ENCODE peak calls at places on chromosomes 7 and 10, in four cellular contexts. One of them, this sample, is unnamed.

GRCh38 chr10:114967071-114967470 is 29.1 kb downstream of the TRUB1 start:
- DNase-seq in PC-9: no peak
- DNase-seq in cardiac muscle cell: no peak
- DNase-seq in Peyer's patch: no peak
- DNase-seq in this sample: no peak

GRCh38 chr10:15715619-15716227 is 4.0 kb downstream of the ITGA8 start:
- DNase-seq in PC-9: no peak
- DNase-seq in cardiac muscle cell: peak; percentile 34
- DNase-seq in Peyer's patch: no peak
- DNase-seq in this sample: peak; percentile 32

GRCh38 chr7:136874393-136875032 is 6.1 kb downstream of the CHRM2 start:
- DNase-seq in PC-9: no peak
- DNase-seq in cardiac muscle cell: no peak
- DNase-seq in Peyer's patch: no peak
- DNase-seq in this sample: no peak

GRCh38 chr10:67607472-67607871 is 88.5 kb downstream of the CTNNA3 start:
- DNase-seq in PC-9: no peak
- DNase-seq in cardiac muscle cell: no peak
- DNase-seq in Peyer's patch: no peak
- DNase-seq in this sample: no peak

GRCh38 chr7:101631224-101631714 is 2.2 kb upstream of the MYL10 start:
- DNase-seq in PC-9: peak; percentile 53
- DNase-seq in cardiac muscle cell: no peak
- DNase-seq in Peyer's patch: no peak
- DNase-seq in this sample: no peak

GRCh38 chr10:103155485-103156085 is 37.5 kb downstream of the NT5C2 start:
- DNase-seq in PC-9: no peak
- DNase-seq in cardiac muscle cell: no peak
- DNase-seq in Peyer's patch: no peak
- DNase-seq in this sample: no peak

GRCh38 chr7:149664176-149664575 is 109.2 kb downstream of the ZNF467 start:
- DNase-seq in PC-9: no peak
- DNase-seq in cardiac muscle cell: no peak
- DNase-seq in Peyer's patch: no peak
- DNase-seq in this sample: no peak

GRCh38 chr7:114414151-114415053 is at the start of gene FOXP2:
- DNase-seq in PC-9: no peak
- DNase-seq in cardiac muscle cell: no peak
- DNase-seq in Peyer's patch: no peak
- DNase-seq in this sample: no peak

GRCh38 chr7:156545989-156546388 is 94.6 kb upstream of the RNF32 start:
- DNase-seq in PC-9: no peak
- DNase-seq in cardiac muscle cell: no peak
- DNase-seq in Peyer's patch: no peak
- DNase-seq in this sample: no peak

GRCh38 chr10:11673346-11674330 is 62.2 kb upstream of the USP6NL start:
- DNase-seq in PC-9: no peak
- DNase-seq in cardiac muscle cell: no peak
- DNase-seq in Peyer's patch: no peak
- DNase-seq in this sample: no peak

GRCh38 chr10:184911-185310 is 49.7 kb downstream of the ZMYND11 start:
- DNase-seq in PC-9: no peak
- DNase-seq in cardiac muscle cell: no peak
- DNase-seq in Peyer's patch: no peak
- DNase-seq in this sample: no peak

GRCh38 chr7:33716581-33717477 is 188.5 kb upstream of the BMPER start:
- DNase-seq in PC-9: peak; percentile 50
- DNase-seq in cardiac muscle cell: peak; percentile 71
- DNase-seq in Peyer's patch: no peak
- DNase-seq in this sample: peak; percentile 49

GRCh38 chr7:157905740-157906461 is 569.1 kb downstream of the DNAJB6 start:
- DNase-seq in PC-9: no peak
- DNase-seq in cardiac muscle cell: peak; percentile 2
- DNase-seq in Peyer's patch: no peak
- DNase-seq in this sample: no peak

GRCh38 chr7:114086491-114086905 is 167.7 kb upstream of the PPP1R3A start:
- DNase-seq in PC-9: no peak
- DNase-seq in cardiac muscle cell: peak; percentile 30
- DNase-seq in Peyer's patch: peak; percentile 79
- DNase-seq in this sample: no peak

GRCh38 chr7:35536396-35536826 is 158.5 kb downstream of the HERPUD2 start:
- DNase-seq in PC-9: no peak
- DNase-seq in cardiac muscle cell: no peak
- DNase-seq in Peyer's patch: no peak
- DNase-seq in this sample: no peak

GRCh38 chr7:100823534-100823933 is 3.8 kb downstream of the EPHB4 start:
- DNase-seq in PC-9: no peak
- DNase-seq in cardiac muscle cell: no peak
- DNase-seq in Peyer's patch: no peak
- DNase-seq in this sample: no peak

GRCh38 chr10:14271621-14272020 is 59.1 kb downstream of the FRMD4A start:
- DNase-seq in PC-9: no peak
- DNase-seq in cardiac muscle cell: no peak
- DNase-seq in Peyer's patch: no peak
- DNase-seq in this sample: no peak

GRCh38 chr10:59536151-59536550 is 173.5 kb downstream of the SLC16A9 start:
- DNase-seq in PC-9: no peak
- DNase-seq in cardiac muscle cell: no peak
- DNase-seq in Peyer's patch: no peak
- DNase-seq in this sample: no peak

GRCh38 chr10:127977368-127978009 is 70.6 kb downstream of the PTPRE start:
- DNase-seq in PC-9: peak; percentile 55
- DNase-seq in cardiac muscle cell: no peak
- DNase-seq in Peyer's patch: no peak
- DNase-seq in this sample: no peak

GRCh38 chr10:47318706-47319105 is 3.5 kb upstream of the GDF2 start:
- DNase-seq in PC-9: no peak
- DNase-seq in cardiac muscle cell: no peak
- DNase-seq in Peyer's patch: no peak
- DNase-seq in this sample: peak; percentile 38

GRCh38 chr7:96349572-96349971 is 27.7 kb upstream of the SLC25A13 start:
- DNase-seq in PC-9: no peak
- DNase-seq in cardiac muscle cell: no peak
- DNase-seq in Peyer's patch: peak; percentile 63
- DNase-seq in this sample: peak; percentile 41

GRCh38 chr10:28963539-28964221 is 286.4 kb downstream of the BAMBI start:
- DNase-seq in PC-9: no peak
- DNase-seq in cardiac muscle cell: no peak
- DNase-seq in Peyer's patch: no peak
- DNase-seq in this sample: no peak

GRCh38 chr10:31101123-31101522 is 69.5 kb upstream of the ZNF438 start:
- DNase-seq in PC-9: peak; percentile 88
- DNase-seq in cardiac muscle cell: no peak
- DNase-seq in Peyer's patch: no peak
- DNase-seq in this sample: no peak

GRCh38 chr7:82953324-82954027 is 209.2 kb downstream of the PCLO start:
- DNase-seq in PC-9: no peak
- DNase-seq in cardiac muscle cell: no peak
- DNase-seq in Peyer's patch: no peak
- DNase-seq in this sample: no peak

GRCh38 chr7:128105228-128106022 is 74.2 kb upstream of the LRRC4 start:
- DNase-seq in PC-9: no peak
- DNase-seq in cardiac muscle cell: no peak
- DNase-seq in Peyer's patch: peak; percentile 40
- DNase-seq in this sample: peak; percentile 22

GRCh38 chr10:95651346-95652115 is 5.0 kb downstream of the ALDH18A1 start:
- DNase-seq in PC-9: no peak
- DNase-seq in cardiac muscle cell: no peak
- DNase-seq in Peyer's patch: no peak
- DNase-seq in this sample: no peak

GRCh38 chr7:600935-601334 is 81.3 kb upstream of the PDGFA start:
- DNase-seq in PC-9: no peak
- DNase-seq in cardiac muscle cell: no peak
- DNase-seq in Peyer's patch: no peak
- DNase-seq in this sample: no peak

GRCh38 chr10:131264110-131264788 is 47.3 kb downstream of the TCERG1L start:
- DNase-seq in PC-9: no peak
- DNase-seq in cardiac muscle cell: no peak
- DNase-seq in Peyer's patch: peak; percentile 15
- DNase-seq in this sample: no peak

GRCh38 chr10:32205666-32206065 is 141.3 kb downstream of the EPC1 start:
- DNase-seq in PC-9: no peak
- DNase-seq in cardiac muscle cell: no peak
- DNase-seq in Peyer's patch: no peak
- DNase-seq in this sample: no peak

GRCh38 chr10:122504551-122504950 is 43.2 kb downstream of the HTRA1 start:
- DNase-seq in PC-9: no peak
- DNase-seq in cardiac muscle cell: no peak
- DNase-seq in Peyer's patch: peak; percentile 71
- DNase-seq in this sample: no peak

GRCh38 chr7:265192-265997 is 24.6 kb upstream of the FOXL3 start:
- DNase-seq in PC-9: no peak
- DNase-seq in cardiac muscle cell: no peak
- DNase-seq in Peyer's patch: no peak
- DNase-seq in this sample: no peak

GRCh38 chr10:16049775-16050174 is 189.5 kb upstream of the MINDY3 start:
- DNase-seq in PC-9: no peak
- DNase-seq in cardiac muscle cell: no peak
- DNase-seq in Peyer's patch: no peak
- DNase-seq in this sample: no peak

DNA sequence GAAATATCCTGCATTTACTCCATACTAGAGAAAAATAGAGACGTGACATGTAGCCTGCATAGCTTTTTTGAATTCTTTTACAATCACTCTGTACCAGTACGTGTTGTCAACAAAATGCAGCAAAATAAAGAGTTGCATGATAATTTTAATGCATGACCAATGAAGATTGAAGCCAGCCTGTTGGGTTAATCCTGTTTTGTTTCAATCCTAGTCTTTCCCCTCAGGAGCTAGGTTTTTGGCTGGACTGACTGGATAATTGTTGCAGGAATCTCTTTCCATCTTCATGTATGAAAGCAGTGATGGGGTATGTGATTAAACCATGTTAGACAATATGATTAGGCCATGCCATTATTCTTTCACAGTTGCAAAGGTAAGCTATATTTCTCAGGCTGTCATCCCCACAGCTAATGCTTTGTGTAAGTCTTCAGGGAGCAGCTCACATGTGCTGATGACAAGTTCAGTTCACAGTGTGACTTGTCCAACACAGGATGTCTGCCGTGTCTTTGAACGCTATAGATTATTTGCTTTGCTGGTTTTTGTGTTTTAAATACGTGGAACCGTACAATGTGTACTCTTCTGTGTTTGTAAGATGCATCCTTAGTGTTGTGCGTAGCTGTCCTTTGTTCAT is 24.4 kb downstream of the PAPSS2 start:
- DNase-seq in PC-9: no peak
- DNase-seq in cardiac muscle cell: no peak
- DNase-seq in Peyer's patch: no peak
- DNase-seq in this sample: no peak
- H3K4me1 ChIP-seq in PC-9: no peaks in the 10 kb centered on the region
- H3K4me1 ChIP-seq in cardiac muscle cell: no peaks in the 10 kb centered on the region
- H3K4me1 ChIP-seq in Peyer's patch: no peaks in the 10 kb centered on the region
- H3K4me1 ChIP-seq in this sample: no peaks in the 10 kb centered on the region

DNA sequence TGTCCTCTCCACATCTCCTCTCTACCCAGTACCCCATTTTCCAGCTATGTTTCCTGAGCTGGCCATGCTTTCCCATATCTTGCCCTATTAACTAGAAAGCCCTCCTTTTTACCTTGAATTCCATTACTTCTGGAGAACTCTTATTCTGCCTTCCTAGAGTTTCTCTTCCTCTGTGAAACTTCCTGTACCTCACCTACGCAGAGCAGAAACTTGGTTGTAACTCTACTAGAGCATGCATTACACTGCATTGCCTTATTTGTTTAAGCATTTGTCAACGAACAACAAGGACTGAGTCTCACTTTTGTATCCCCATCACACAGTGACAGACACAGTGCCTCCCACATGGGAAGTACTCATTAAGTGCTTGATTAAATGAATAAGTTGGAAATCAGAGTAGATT is 36.4 kb downstream of the VCL start:
- DNase-seq in PC-9: no peak
- DNase-seq in cardiac muscle cell: no peak
- DNase-seq in Peyer's patch: no peak
- DNase-seq in this sample: no peak
- TF ChIP-seq CTCF in PC-9: no peak
- TF ChIP-seq CTCF in cardiac muscle cell: no peak
- TF ChIP-seq CTCF in Peyer's patch: no peak
- TF ChIP-seq CTCF in this sample: no peak

DNA sequence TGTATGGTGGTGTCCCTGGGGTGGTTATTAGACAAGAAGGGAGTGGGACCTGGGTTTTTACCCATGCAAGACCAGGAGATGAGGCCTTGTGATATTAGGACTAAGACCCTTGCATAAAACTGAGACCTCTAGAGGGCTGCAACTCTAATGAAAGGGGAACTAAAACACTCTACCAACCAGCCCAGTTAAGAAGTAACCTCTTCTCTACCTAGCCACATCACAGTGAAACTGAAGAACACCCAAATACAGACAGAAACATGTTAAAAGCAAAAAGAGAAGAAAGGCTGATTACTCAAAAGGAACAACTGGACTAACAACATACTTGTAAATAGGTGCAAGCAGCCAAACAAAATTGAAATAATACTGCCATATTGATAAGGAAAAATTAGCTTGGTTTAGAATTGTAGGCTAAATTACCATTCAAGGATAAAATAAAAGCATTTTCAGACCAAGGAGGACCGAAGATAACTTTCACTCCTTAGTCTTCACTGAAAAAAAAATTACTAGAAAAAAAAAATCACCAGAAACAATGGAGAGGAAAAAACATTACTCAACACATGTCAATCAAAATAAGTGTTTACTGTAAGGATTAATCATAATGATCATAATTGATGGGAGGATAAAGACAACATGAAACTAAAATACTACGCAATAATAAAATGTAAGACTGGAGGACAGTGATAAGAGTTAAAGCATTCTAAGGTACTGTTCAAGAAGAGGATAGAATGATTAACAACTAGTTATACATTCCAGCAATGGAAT is 27.6 kb downstream of the ERLIN1 start:
- DNase-seq in PC-9: no peak
- DNase-seq in cardiac muscle cell: no peak
- DNase-seq in Peyer's patch: no peak
- DNase-seq in this sample: no peak
- H3K36me3 ChIP-seq in PC-9: peaks cover 4% of the 10 kb centered on the region
- H3K36me3 ChIP-seq in cardiac muscle cell: peaks cover 11% of the 10 kb centered on the region
- H3K36me3 ChIP-seq in Peyer's patch: no peaks in the 10 kb centered on the region
- H3K36me3 ChIP-seq in this sample: no peaks in the 10 kb centered on the region

GRCh38 chr7:1939434-1940401 is 269.6 kb downstream of the ELFN1 start:
- DNase-seq in PC-9: no peak
- DNase-seq in cardiac muscle cell: no peak
- DNase-seq in Peyer's patch: peak; percentile 47
- DNase-seq in this sample: no peak

GRCh38 chr7:1940402-1940786 is 270.3 kb downstream of the ELFN1 start:
- DNase-seq in PC-9: no peak
- DNase-seq in cardiac muscle cell: no peak
- DNase-seq in Peyer's patch: peak; percentile 61
- DNase-seq in this sample: no peak

GRCh38 chr7:1937252-1937605 is 267.2 kb downstream of the ELFN1 start:
- DNase-seq in PC-9: no peak
- DNase-seq in cardiac muscle cell: no peak
- DNase-seq in Peyer's patch: no peak
- DNase-seq in this sample: no peak

GRCh38 chr7:1940863-1941262 is 270.8 kb downstream of the ELFN1 start:
- DNase-seq in PC-9: no peak
- DNase-seq in cardiac muscle cell: no peak
- DNase-seq in Peyer's patch: peak; percentile 44
- DNase-seq in this sample: no peak

GRCh38 chr7:1938788-1939433 is 268.8 kb downstream of the ELFN1 start:
- DNase-seq in PC-9: no peak
- DNase-seq in cardiac muscle cell: no peak
- DNase-seq in Peyer's patch: peak; percentile 48
- DNase-seq in this sample: no peak
- H3K4me1 ChIP-seq in PC-9: no peaks in the 10 kb centered on the region
- H3K4me1 ChIP-seq in cardiac muscle cell: no peaks in the 10 kb centered on the region
- H3K4me1 ChIP-seq in Peyer's patch: peaks cover 4% of the 10 kb centered on the region
- H3K4me1 ChIP-seq in this sample: no peaks in the 10 kb centered on the region